ENCODE peak calls at places on chromosomes 11 and 22, in four cellular contexts. O is adrenal gland, H is fibroblast of lung, A is GM06990. Z is an unnamed sample.
A peak's percentile ranks its signal among the peaks of the same experiment; 100 is the strongest.

GRCh38 chr11:83285131-83285770 is 916 bp downstream of the CCDC90B start:
- DNase-seq in O (no peak), H (no peak), A (no peak), Z (no peak)

GRCh38 chr11:58928691-58929090 is 10.6 kb upstream of the GLYATL1 start:
- DNase-seq in O (no peak), H (no peak), A (no peak), Z (no peak)

GRCh38 chr22:49996192-49996531 is 16.4 kb downstream of the IL17REL start:
- DNase-seq in O (no peak), H (no peak), A (no peak), Z (no peak)

GRCh38 chr11:90493379-90493778 is 270.5 kb upstream of the CHORDC1 start:
- DNase-seq in O (no peak), H (no peak), A (no peak), Z (no peak)

GRCh38 chr22:38243007-38243775 is 29.6 kb downstream of the TMEM184B start:
- DNase-seq in O (peak; percentile 75), H (peak; percentile 27), A (no peak), Z (no peak)

GRCh38 chr22:44574057-44574456 is 76.0 kb upstream of the RTL6 start:
- DNase-seq in O (peak; percentile 91), H (peak; percentile 69), A (no peak), Z (no peak)

GRCh38 chr22:35134637-35135036 is 68.7 kb downstream of the ISX start:
- DNase-seq in O (no peak), H (no peak), A (no peak), Z (no peak)

GRCh38 chr11:12356944-12357655 is 20.3 kb upstream of the PARVA start:
- DNase-seq in O (no peak), H (no peak), A (no peak), Z (no peak)

GRCh38 chr11:45641961-45642360 is 23.5 kb downstream of the CHST1 start:
- DNase-seq in O (no peak), H (no peak), A (no peak), Z (no peak)

GRCh38 chr22:33823552-33823951 is 96.7 kb downstream of the LARGE1 start:
- DNase-seq in O (peak; percentile 91), H (peak; percentile 55), A (no peak), Z (no peak)

GRCh38 chr11:2798951-2799761 is 86.4 kb downstream of the CDKN1C start:
- DNase-seq in O (peak; percentile 46), H (peak; percentile 41), A (no peak), Z (no peak)

GRCh38 chr11:84398017-84398626 is 1112.0 kb upstream of the CCDC90B start:
- DNase-seq in O (peak; percentile 64), H (peak; percentile 16), A (no peak), Z (peak; percentile 18)

GRCh38 chr11:30860970-30861369 is 274.8 kb upstream of the MPPED2 start:
- DNase-seq in O (no peak), H (no peak), A (no peak), Z (no peak)

GRCh38 chr11:94602430-94603372 is 35.5 kb downstream of the PIWIL4 start:
- DNase-seq in O (peak; percentile 66), H (peak; percentile 77), A (peak; percentile 42), Z (peak; percentile 70)

GRCh38 chr11:131038597-131038996 is 122.3 kb upstream of the SNX19 start:
- DNase-seq in O (no peak), H (peak; percentile 3), A (no peak), Z (peak; percentile 26)

GRCh38 chr22:43315687-43316217 is 27.4 kb downstream of the SCUBE1 start:
- DNase-seq in O (no peak), H (no peak), A (no peak), Z (no peak)

GRCh38 chr11:131666617-131667016 is 296.2 kb downstream of the NTM start:
- DNase-seq in O (no peak), H (peak; percentile 95), A (no peak), Z (no peak)

GRCh38 chr11:5118893-5119292 is 19.3 kb downstream of the OR52A5 start:
- DNase-seq in O (no peak), H (no peak), A (no peak), Z (no peak)

GRCh38 chr11:76654310-76654851 is 16.2 kb downstream of the LRRC32 start:
- DNase-seq in O (peak; percentile 76), H (peak; percentile 83), A (no peak), Z (no peak)

GRCh38 chr11:105456950-105457349 is 152.9 kb upstream of the GRIA4 start:
- DNase-seq in O (no peak), H (no peak), A (no peak), Z (no peak)

GRCh38 chr11:117950320-117950719 is 21.1 kb upstream of the TMPRSS13 start:
- DNase-seq in O (no peak), H (no peak), A (no peak), Z (no peak)

DNA sequence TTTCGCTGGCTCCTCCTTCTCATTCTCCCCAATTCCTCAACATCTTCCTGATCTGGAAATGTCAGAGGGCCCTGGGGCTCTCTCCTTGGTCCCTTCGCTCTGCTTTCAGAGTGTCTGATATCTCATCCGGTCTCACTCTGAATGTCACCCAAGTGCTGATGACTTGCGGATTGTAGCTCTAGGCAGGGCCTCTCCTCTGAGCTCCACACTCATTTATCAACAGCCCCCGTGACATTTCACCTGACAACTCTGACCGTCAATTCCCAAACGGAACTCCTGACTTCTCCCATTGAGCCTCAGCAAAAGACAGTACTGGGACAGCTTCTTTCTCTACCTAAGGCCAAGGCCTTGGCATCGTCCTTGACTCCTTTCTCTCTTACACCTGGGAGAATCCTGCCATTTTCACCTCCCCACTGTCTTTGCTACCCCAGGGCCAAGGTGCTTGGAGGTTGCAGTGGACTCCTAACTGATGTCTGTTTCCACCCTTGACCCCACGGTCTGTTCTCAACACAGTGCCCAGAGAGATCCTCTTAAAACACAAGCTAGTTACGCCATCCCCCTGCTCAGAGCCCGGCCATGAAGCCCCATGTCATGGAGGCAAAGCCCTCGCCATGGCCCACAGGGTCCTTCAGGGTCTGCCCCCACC is 57.5 kb upstream of the THY1 start:
- DNase-seq in O (peak; percentile 47), H (no peak), A (no peak), Z (no peak)
- H3K4me3 ChIP-seq in O (no peak overlapping the region), H (no peak overlapping the region), A (no peak overlapping the region), Z (no peak overlapping the region)

GRCh38 chr11:115760921-115761320 is 256.7 kb upstream of the CADM1 start:
- DNase-seq in O (no peak), H (no peak), A (no peak), Z (no peak)

GRCh38 chr11:115759622-115760527 is 255.7 kb upstream of the CADM1 start:
- DNase-seq in O (peak; percentile 59), H (peak; percentile 41), A (no peak), Z (no peak)

GRCh38 chr11:115761348-115761747 is 257.1 kb upstream of the CADM1 start:
- DNase-seq in O (no peak), H (no peak), A (no peak), Z (no peak)

GRCh38 chr11:115761817-115762216 is 257.6 kb upstream of the CADM1 start:
- DNase-seq in O (no peak), H (no peak), A (no peak), Z (no peak)

DNA sequence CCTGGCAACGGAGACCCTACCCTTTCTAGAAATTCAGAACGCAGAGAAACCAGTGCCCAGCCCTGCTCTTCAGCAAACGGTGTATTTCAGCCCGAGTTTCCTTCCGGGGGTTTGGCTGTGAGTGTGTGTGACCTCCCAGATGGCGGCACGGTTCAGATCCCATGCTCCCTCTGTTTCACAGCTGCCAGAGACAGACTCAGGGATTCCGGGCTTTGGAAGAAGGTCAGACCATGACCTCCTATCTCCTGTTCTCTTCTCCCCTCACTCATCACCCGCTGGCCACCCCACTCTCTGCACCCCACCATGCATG is 256.3 kb upstream of the CADM1 start:
- DNase-seq in O (no peak), H (no peak), A (no peak), Z (no peak)
- H3K4me3 ChIP-seq in O (no peak overlapping the region), H (peak overlapping the region; percentile 30), A (no peak overlapping the region), Z (no peak overlapping the region)

GRCh38 chr11:128502736-128503135 is 84.6 kb downstream of the ETS1 start:
- DNase-seq in O (no peak), H (peak; percentile 95), A (no peak), Z (no peak)
- H3K4me3 ChIP-seq in O (no peak overlapping the region), H (no peak overlapping the region), A (no peak overlapping the region), Z (no peak overlapping the region)

DNA sequence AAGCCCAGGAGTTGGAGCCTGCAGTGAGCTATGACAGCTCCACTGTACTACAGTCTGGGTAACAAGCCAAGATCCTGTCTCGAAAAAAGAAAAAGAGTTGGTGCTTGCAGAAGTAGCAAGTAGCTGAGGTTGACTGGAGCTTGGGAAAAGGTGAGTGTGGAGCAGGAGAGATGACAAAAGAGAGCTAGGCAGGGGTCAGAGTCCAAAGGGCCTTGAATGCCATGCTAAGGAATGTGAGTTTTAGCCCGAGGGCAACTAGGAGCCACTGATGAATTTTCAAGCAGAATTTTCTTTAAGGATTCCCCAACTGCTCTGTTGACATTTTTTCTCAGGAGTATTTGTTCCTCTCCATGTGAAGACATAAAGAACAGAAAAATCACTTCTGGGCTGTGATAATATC is 3.1 kb downstream of the AP1B1 start:
- DNase-seq in O (no peak), H (no peak), A (no peak), Z (no peak)
- H3K4me3 ChIP-seq in O (no peak overlapping the region), H (no peak overlapping the region), A (peak overlapping the region; percentile 8), Z (no peak overlapping the region)

GRCh38 chr22:31495343-31495742 is 993 bp upstream of the SFI1 start:
- DNase-seq in O (no peak), H (no peak), A (no peak), Z (peak; percentile 15)
- H3K4me3 ChIP-seq in O (no peak overlapping the region), H (peak overlapping the region; percentile 98), A (peak overlapping the region; percentile 94), Z (peak overlapping the region; percentile 95)

DNA sequence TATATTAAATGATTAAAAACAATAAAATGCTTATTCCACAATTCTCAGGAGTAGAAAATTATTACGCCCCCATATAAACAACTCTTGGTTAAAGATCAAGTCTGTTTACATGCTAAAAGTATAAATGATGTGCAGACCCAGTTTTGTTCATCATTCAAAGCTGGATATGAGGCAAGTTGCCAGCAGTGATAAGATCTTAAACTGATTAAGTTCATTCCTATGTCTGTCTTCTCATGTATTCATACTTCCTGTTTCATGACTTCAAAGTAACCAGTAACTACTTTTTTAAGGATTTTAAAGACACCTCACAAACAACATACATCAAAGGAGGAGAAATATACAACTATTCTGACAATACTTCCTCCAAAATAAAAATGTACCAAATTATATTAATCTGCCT is 55.0 kb upstream of the ARHGAP32 start:
- DNase-seq in O (no peak), H (peak; percentile 85), A (no peak), Z (no peak)
- H3K4me3 ChIP-seq in O (no peak overlapping the region), H (no peak overlapping the region), A (no peak overlapping the region), Z (no peak overlapping the region)

GRCh38 chr22:25059438-25059837 is 106.9 kb downstream of the KIAA1671 start:
- DNase-seq in O (no peak), H (no peak), A (no peak), Z (no peak)

GRCh38 chr22:25062378-25063095 is 110.0 kb downstream of the KIAA1671 start:
- DNase-seq in O (no peak), H (no peak), A (no peak), Z (no peak)

GRCh38 chr22:25061134-25061533 is 108.6 kb downstream of the KIAA1671 start:
- DNase-seq in O (no peak), H (no peak), A (no peak), Z (no peak)

GRCh38 chr22:25060522-25061071 is 108.1 kb downstream of the KIAA1671 start:
- DNase-seq in O (no peak), H (no peak), A (no peak), Z (no peak)

GRCh38 chr22:25061605-25062377 is 109.3 kb downstream of the KIAA1671 start:
- DNase-seq in O (no peak), H (no peak), A (no peak), Z (no peak)
- H3K4me3 ChIP-seq in O (no peak overlapping the region), H (no peak overlapping the region), A (no peak overlapping the region), Z (no peak overlapping the region)